ENCODE peak calls at places on chromosomes 4 and X, in ten cellular contexts. M, T, U, Z, A, Q, P, K, B and J are unnamed samples.

GRCh38 chrX:38651625-38652601 is 90.6 kb downstream of the TSPAN7 start:
- DNase-seq in M (no peak), T (no peak), U (no peak), Z (no peak), A (no peak), Q (no peak), P (no peak), K (no peak), B (no peak), J (no peak)

GRCh38 chrX:74535633-74536141 is 78.7 kb downstream of the RLIM start:
- DNase-seq in M (peak; percentile 70), T (peak; percentile 86), U (peak; percentile 82), Z (peak; percentile 92), A (peak; percentile 71), Q (peak; percentile 71), P (no peak), K (peak; percentile 54), B (no peak), J (peak; percentile 28)

GRCh38 chr4:100511906-100512305 is 5.9 kb downstream of the EMCN start:
- DNase-seq in M (no peak), T (no peak), U (no peak), Z (no peak), A (no peak), Q (no peak), P (no peak), K (peak; percentile 42), B (no peak), J (no peak)

GRCh38 chr4:150769845-150770244 is 187.9 kb downstream of the MAB21L2 start:
- DNase-seq in M (peak; percentile 6), T (no peak), U (peak; percentile 20), Z (no peak), A (no peak), Q (no peak), P (no peak), K (no peak), B (no peak), J (no peak)

GRCh38 chrX:40368611-40369061 is 212.1 kb upstream of the ATP6AP2 start:
- DNase-seq in M (no peak), T (no peak), U (no peak), Z (no peak), A (no peak), Q (no peak), P (no peak), K (no peak), B (no peak), J (no peak)

GRCh38 chr4:54571762-54572542 is 85.8 kb upstream of the KIT start:
- DNase-seq in M (no peak), T (no peak), U (no peak), Z (no peak), A (no peak), Q (no peak), P (no peak), K (peak; percentile 17), B (no peak), J (no peak)

GRCh38 chrX:9682456-9682855 is 83.2 kb downstream of the GPR143 start:
- DNase-seq in M (no peak), T (no peak), U (peak; percentile 25), Z (no peak), A (no peak), Q (no peak), P (no peak), K (peak; percentile 30), B (no peak), J (no peak)

GRCh38 chr4:39305902-39306677 is 60.1 kb downstream of the RFC1 start:
- DNase-seq in M (peak; percentile 22), T (no peak), U (peak; percentile 20), Z (no peak), A (no peak), Q (no peak), P (no peak), K (no peak), B (no peak), J (no peak)

GRCh38 chr4:77045490-77045889 is 30.3 kb downstream of the CCNI start:
- DNase-seq in M (no peak), T (no peak), U (peak; percentile 27), Z (no peak), A (no peak), Q (no peak), P (no peak), K (peak; percentile 66), B (no peak), J (no peak)

GRCh38 chr4:15349426-15349825 is 78.4 kb upstream of the C1QTNF7 start:
- DNase-seq in M (peak; percentile 18), T (no peak), U (peak; percentile 27), Z (no peak), A (no peak), Q (no peak), P (no peak), K (no peak), B (no peak), J (no peak)

DNA sequence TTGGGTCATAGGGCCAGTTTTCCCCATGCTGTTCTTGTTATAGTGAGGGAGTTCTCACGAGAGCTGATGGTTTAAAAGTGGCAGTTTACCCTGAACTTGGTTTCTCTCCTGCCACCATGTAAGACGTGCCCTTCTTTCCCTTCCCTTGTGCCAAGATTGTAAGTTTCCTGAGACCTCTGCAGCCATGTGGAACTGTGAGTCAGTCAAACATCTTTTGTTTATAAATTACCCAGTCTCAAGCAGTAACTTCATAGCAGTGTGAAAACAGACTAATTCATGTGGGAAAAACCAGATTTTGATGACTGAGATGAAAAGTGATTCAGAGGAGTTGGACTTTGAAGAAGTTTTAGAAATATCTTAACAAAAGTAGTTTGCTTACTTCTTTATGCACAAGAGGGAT is 101.4 kb downstream of the ARHGAP10 start:
- DNase-seq in M (no peak), T (no peak), U (peak; percentile 51), Z (no peak), A (no peak), Q (no peak), P (no peak), K (no peak), B (no peak), J (no peak)
- H3K4me1 ChIP-seq in M (peaks cover 28% of the 10 kb centered on the region), T (no peaks in the 10 kb centered on the region), U (peaks cover 17% of the 10 kb centered on the region), Z (peaks cover 71% of the 10 kb centered on the region), A (peaks cover 7% of the 10 kb centered on the region), Q (peaks cover 15% of the 10 kb centered on the region), P (peaks cover 39% of the 10 kb centered on the region), K (peaks cover 26% of the 10 kb centered on the region), B (peaks cover 48% of the 10 kb centered on the region), J (peaks cover 54% of the 10 kb centered on the region)

GRCh38 chr4:184814686-184815045 is 11.1 kb downstream of the ACSL1 start:
- DNase-seq in M (peak; percentile 44), T (no peak), U (peak; percentile 59), Z (no peak), A (no peak), Q (no peak), P (no peak), K (no peak), B (no peak), J (no peak)
- H3K4me3 ChIP-seq in M (no peak overlapping the region), T (no peak overlapping the region), U (no peak overlapping the region), Z (peak overlapping the region; percentile 45), A (no peak overlapping the region), Q (no peak overlapping the region), P (no peak overlapping the region), K (no peak overlapping the region), B (peak overlapping the region; percentile 28), J (peak overlapping the region; percentile 48)

GRCh38 chrX:32483534-32484136 is 727.7 kb downstream of the DMD start:
- DNase-seq in M (no peak), T (no peak), U (no peak), Z (no peak), A (no peak), Q (no peak), P (no peak), K (peak; percentile 56), B (no peak), J (no peak)
- TF ChIP-seq CTCF in M (peak; percentile 9), T (peak; percentile 26), U (no peak), Z (no peak), A (no peak), Q (peak; percentile 26), P (peak; percentile 24), K (peak; percentile 46), B (no peak), J (no peak)

GRCh38 chr4:1770791-1771231 is 22.3 kb upstream of the FGFR3 start:
- DNase-seq in M (no peak), T (no peak), U (no peak), Z (no peak), A (no peak), Q (no peak), P (no peak), K (no peak), B (no peak), J (no peak)
- H3K4me1 ChIP-seq in M (no peaks in the 10 kb centered on the region), T (no peaks in the 10 kb centered on the region), U (no peaks in the 10 kb centered on the region), Z (no peaks in the 10 kb centered on the region), A (no peaks in the 10 kb centered on the region), Q (no peaks in the 10 kb centered on the region), P (peaks cover 71% of the 10 kb centered on the region), K (peaks cover 19% of the 10 kb centered on the region), B (peaks cover 45% of the 10 kb centered on the region), J (no peaks in the 10 kb centered on the region)

GRCh38 chr4:2482192-2482591 is 13.3 kb downstream of the RNF4 start:
- DNase-seq in M (no peak), T (no peak), U (no peak), Z (no peak), A (no peak), Q (no peak), P (no peak), K (no peak), B (no peak), J (no peak)
- H3K4me3 ChIP-seq in M (no peak overlapping the region), T (no peak overlapping the region), U (no peak overlapping the region), Z (no peak overlapping the region), A (no peak overlapping the region), Q (no peak overlapping the region), P (no peak overlapping the region), K (no peak overlapping the region), B (no peak overlapping the region), J (peak overlapping the region; percentile 5)

GRCh38 chrX:51047950-51048349 is 137.4 kb downstream of the BMP15 start:
- DNase-seq in M (no peak), T (no peak), U (no peak), Z (no peak), A (no peak), Q (no peak), P (no peak), K (peak; percentile 29), B (no peak), J (no peak)
- TF ChIP-seq CTCF in M (no peak), T (no peak), U (no peak), Z (no peak), A (no peak), Q (no peak), P (no peak), K (peak; percentile 42), B (peak; percentile 20), J (no peak)

GRCh38 chr4:74904509-74904908 is 28.4 kb upstream of the PARM1 start:
- DNase-seq in M (no peak), T (no peak), U (no peak), Z (no peak), A (no peak), Q (no peak), P (no peak), K (peak; percentile 15), B (no peak), J (no peak)

GRCh38 chr4:74897390-74897789 is 35.5 kb upstream of the PARM1 start:
- DNase-seq in M (no peak), T (no peak), U (no peak), Z (no peak), A (no peak), Q (no peak), P (no peak), K (no peak), B (no peak), J (no peak)

GRCh38 chr4:74896595-74896994 is 36.3 kb upstream of the PARM1 start:
- DNase-seq in M (no peak), T (no peak), U (no peak), Z (no peak), A (no peak), Q (no peak), P (no peak), K (no peak), B (no peak), J (no peak)

GRCh38 chr4:74906771-74907170 is 26.1 kb upstream of the PARM1 start:
- DNase-seq in M (no peak), T (no peak), U (peak; percentile 6), Z (no peak), A (no peak), Q (no peak), P (no peak), K (no peak), B (no peak), J (no peak)

GRCh38 chr4:74900862-74901261 is 32.1 kb upstream of the PARM1 start:
- DNase-seq in M (no peak), T (no peak), U (no peak), Z (no peak), A (no peak), Q (no peak), P (no peak), K (no peak), B (no peak), J (no peak)
- H3K4me1 ChIP-seq in M (no peaks in the 10 kb centered on the region), T (no peaks in the 10 kb centered on the region), U (no peaks in the 10 kb centered on the region), Z (no peaks in the 10 kb centered on the region), A (no peaks in the 10 kb centered on the region), Q (no peaks in the 10 kb centered on the region), P (no peaks in the 10 kb centered on the region), K (no peaks in the 10 kb centered on the region), B (no peaks in the 10 kb centered on the region), J (no peaks in the 10 kb centered on the region)